ENCODE peak calls at places on chromosomes 16 and 17, in six cellular contexts. S is stomach, E is right lobe of liver, K is upper lobe of right lung, X is cardiac muscle cell, G is K562. I is an unnamed sample. For H3K4me1, the result is how much of the 10 kb centered on the place peaks cover.

GRCh38 chr17:63516910-63517824 is 6.0 kb upstream of the KCNH6 start:
- DNase-seq in E (no peak), K (no peak), G (no peak), S (no peak), X (no peak), I (no peak)

GRCh38 chr17:30576326-30576861 is 99.2 kb downstream of the GOSR1 start:
- DNase-seq in K (peak), G (no peak), E (no peak), S (no peak), X (no peak), I (no peak)

GRCh38 chr16:80981103-80981502 is 25.6 kb downstream of the CMC2 start:
- DNase-seq in X (no peak), S (no peak), K (no peak), E (no peak), G (no peak), I (no peak)

GRCh38 chr17:34390649-34391048 is 27.6 kb upstream of the CCL1 start:
- DNase-seq in X (no peak), G (no peak), K (no peak), S (no peak), E (no peak), I (no peak)

GRCh38 chr16:80288616-80289015 is 252.2 kb upstream of the DYNLRB2 start:
- DNase-seq in S (no peak), G (no peak), E (no peak), K (no peak), X (no peak), I (no peak)

GRCh38 chr16:15950167-15950854 is 895 bp downstream of the ABCC1 start:
- DNase-seq in G (peak), E (no peak), X (peak), K (no peak), S (peak), I (no peak)

GRCh38 chr16:57384248-57385070 is 12.2 kb downstream of the CX3CL1 start:
- DNase-seq in X (no peak), S (no peak), E (no peak), K (no peak), G (no peak), I (no peak)

GRCh38 chr16:75236232-75236631 is 15.2 kb downstream of the BCAR1 start:
- DNase-seq in S (no peak), E (no peak), G (no peak), K (peak), X (no peak), I (no peak)

GRCh38 chr17:35731239-35731931 is at the start of gene RASL10B:
- DNase-seq in S (peak), E (no peak), K (peak), X (peak), G (peak), I (peak)

GRCh38 chr17:50292465-50292864 is 18.2 kb downstream of the TMEM92 start:
- DNase-seq in K (no peak), S (no peak), G (no peak), X (no peak), E (no peak), I (no peak)

GRCh38 chr16:57276596-57276995 is 7.9 kb downstream of the PLLP start:
- DNase-seq in K (no peak), S (no peak), X (no peak), E (no peak), G (no peak), I (no peak)

GRCh38 chr17:40072481-40073346 is 9.9 kb downstream of the THRA start:
- DNase-seq in G (peak), E (no peak), X (peak), K (no peak), S (peak), I (no peak)

GRCh38 chr16:59683709-59684108 is 949.6 kb upstream of the GOT2 start:
- DNase-seq in K (no peak), E (no peak), X (no peak), G (no peak), S (no peak), I (no peak)

GRCh38 chr17:59893617-59894100 is 738 bp downstream of the RPS6KB1 start:
- DNase-seq in E (no peak), K (no peak), S (no peak), X (peak), G (peak), I (no peak)

GRCh38 chr16:87131061-87131995 is 185.9 kb downstream of the C16orf95 start:
- DNase-seq in G (no peak), S (no peak), X (no peak), E (no peak), K (peak), I (no peak)

GRCh38 chr16:69031877-69032301 is 73.6 kb upstream of the HAS3 start:
- DNase-seq in S (peak), G (no peak), X (no peak), E (peak), K (no peak), I (no peak)

GRCh38 chr17:28760987-28761562 is 17.3 kb downstream of the TRAF4 start:
- DNase-seq in S (peak), E (peak), G (no peak), K (peak), X (no peak), I (peak)

GRCh38 chr17:38752930-38753506 is 477 bp downstream of the PSMB3 start:
- DNase-seq in K (no peak), X (no peak), S (no peak), E (no peak), G (no peak), I (peak)

GRCh38 chr16:85220125-85220839 is 108.0 kb upstream of the CIBAR2 start:
- DNase-seq in K (peak), S (peak), G (no peak), X (no peak), E (peak), I (peak)

GRCh38 chr17:43813386-43813785 is 19.6 kb downstream of the MPP3 start:
- DNase-seq in S (no peak), X (no peak), E (no peak), K (no peak), G (no peak), I (no peak)

GRCh38 chr16:54363760-54364159 is 77.2 kb upstream of the IRX3 start:
- DNase-seq in S (no peak), E (no peak), K (no peak), G (no peak), X (no peak), I (no peak)

GRCh38 chr16:78237856-78238255 is 138.4 kb downstream of the WWOX start:
- DNase-seq in S (no peak), G (no peak), K (no peak), X (no peak), E (no peak), I (no peak)

GRCh38 chr17:27473748-27474609 is 17.7 kb downstream of the KSR1 start:
- DNase-seq in G (peak), E (no peak), K (peak), X (peak), S (peak), I (peak)

GRCh38 chr17:71127416-71127815 is 958.1 kb downstream of the KCNJ2 start:
- DNase-seq in E (no peak), X (no peak), S (no peak), K (no peak), G (no peak), I (no peak)

GRCh38 chr17:73705594-73705993 is 61.3 kb upstream of the SDK2 start:
- DNase-seq in X (no peak), K (no peak), G (no peak), E (no peak), S (no peak), I (no peak)

DNA sequence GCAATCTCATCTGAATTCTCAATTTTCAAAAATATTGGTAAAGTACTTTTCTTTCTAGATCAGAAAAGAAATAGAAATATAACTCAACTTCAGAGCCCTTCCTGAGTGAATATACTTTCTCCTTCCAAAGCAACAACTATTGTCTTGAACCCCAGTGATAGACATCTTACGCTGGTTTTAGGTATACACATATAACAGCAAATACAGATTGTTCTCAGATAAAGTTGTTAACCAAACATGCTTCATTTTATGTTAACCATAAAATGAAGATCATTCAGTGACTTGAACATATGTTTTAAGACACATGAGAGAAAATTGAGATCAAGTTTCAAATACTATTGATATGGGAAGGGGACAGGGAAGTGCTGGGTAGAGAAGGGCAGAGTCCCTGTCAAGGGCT is 53.7 kb upstream of the C17orf78 start:
- DNase-seq in K (no peak), E (no peak), X (no peak), G (no peak), S (no peak), I (no peak)
- TF ChIP-seq CTCF in K (no peak), E (no peak), X (no peak), G (no peak), S (no peak), I (no peak)

DNA sequence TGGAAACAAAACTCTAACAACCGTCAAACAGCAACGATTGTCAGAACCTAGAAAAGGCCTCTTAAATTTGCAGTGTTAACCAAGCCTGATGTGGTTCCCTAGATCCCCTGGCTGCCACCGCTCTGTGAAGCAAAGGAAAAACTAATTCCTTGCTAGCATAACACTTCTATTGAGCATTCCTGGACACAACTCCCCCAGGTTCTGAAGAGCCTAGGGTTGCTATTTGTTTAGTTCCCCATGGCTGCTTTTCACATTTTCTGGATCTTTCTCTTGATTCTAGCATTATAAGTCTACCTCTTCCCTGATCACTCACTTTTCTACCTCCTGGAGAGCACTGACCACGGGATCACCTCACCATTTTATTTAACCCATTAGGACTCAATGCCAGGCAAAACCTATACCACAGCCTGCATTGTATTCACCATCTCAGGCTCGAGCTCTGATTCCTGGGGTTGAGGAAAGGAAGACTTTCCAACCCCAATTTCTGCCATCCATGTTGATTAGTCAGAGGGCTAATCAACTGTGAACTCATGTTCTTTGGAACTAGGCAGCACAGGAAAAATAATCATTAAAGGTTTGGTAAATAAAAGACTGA is 692 bp upstream of the KCNJ16 start:
- DNase-seq in E (no peak), G (no peak), S (no peak), X (no peak), K (no peak), I (no peak)
- H3K27ac ChIP-seq in E (no peak), G (no peak), S (peak), X (no peak), K (no peak), I (no peak)

DNA sequence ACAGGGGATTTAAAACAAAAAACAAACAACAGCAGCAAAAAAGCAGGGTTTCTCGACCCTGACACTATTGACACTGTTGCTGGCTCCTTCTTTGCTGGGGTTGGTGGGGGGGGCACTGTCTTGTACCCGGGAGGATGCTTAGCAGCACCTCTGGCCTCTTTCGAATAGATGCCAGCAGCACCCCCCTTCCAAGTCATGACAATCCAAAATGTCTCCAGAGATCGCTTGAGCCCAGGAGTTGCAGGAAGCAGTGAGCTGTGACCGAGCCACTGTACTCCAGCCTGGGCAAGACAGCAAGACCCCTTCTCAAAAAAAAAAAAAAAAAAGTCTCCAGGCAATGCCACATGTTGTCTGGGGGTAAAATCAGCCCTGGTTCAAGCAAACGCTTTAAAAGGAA is 20.3 kb downstream of the SERPINF1 start:
- DNase-seq in X (no peak), S (no peak), K (no peak), G (no peak), E (no peak), I (peak)
- H3K4me1 ChIP-seq in X (under half), S (half or more), K (half or more), G (under half), E (under half), I (half or more)

GRCh38 chr17:81523139-81524062 is 4.8 kb upstream of the FSCN2 start:
- DNase-seq in S (peak), G (peak), K (no peak), X (peak), E (no peak), I (peak)
- TF ChIP-seq CTCF in S (no peak), G (peak), K (peak), X (peak), E (no peak), I (no peak)

DNA sequence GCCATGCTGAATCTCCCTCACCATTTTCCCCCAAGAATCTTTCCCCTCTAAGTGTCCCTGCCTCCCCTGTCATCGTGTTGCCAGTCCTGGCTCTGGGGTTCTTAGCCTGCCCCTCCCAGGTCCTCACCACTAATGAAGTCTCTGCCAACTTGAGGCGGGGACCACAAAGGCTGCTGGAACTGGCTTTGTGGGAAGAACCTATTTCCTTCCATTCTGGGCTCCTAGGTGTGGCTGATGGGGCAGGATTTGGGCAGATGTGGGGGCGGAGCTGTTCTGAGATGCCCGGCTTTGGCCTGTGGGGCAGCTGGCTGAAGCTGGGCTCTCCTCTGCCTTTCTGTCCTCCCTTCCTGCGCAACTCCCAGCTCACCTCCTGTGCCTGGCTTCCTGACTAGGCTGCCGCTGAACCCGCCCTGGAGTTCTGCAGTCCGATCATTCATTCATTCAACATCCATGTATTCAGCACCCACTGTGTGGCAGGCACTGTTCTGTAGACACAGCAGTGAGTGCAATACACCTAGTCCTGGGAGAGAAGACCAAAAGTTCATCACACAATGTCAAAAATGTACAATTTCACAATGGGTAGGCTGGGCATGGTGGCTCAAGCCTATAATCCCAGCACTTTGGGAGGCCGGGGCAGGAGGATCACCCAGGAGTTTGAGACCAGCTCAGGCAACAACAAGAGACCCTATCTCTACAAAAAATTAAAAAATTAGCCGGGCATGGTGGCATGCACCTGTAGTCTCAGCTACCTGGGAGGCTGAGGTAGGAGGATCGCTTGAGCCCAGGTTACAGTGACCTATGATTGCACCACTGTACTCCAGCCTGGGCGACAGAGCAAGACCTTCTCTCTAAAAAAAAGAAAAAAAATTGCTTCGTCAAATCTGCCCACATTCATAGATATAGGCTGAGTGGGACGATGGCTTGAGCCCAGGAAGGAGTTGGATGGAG is 1.9 kb upstream of the SNN start:
- DNase-seq in S (no peak), K (no peak), E (no peak), X (no peak), G (no peak), I (no peak)
- H3K27ac ChIP-seq in S (no peak), K (no peak), E (no peak), X (no peak), G (no peak), I (no peak)

DNA sequence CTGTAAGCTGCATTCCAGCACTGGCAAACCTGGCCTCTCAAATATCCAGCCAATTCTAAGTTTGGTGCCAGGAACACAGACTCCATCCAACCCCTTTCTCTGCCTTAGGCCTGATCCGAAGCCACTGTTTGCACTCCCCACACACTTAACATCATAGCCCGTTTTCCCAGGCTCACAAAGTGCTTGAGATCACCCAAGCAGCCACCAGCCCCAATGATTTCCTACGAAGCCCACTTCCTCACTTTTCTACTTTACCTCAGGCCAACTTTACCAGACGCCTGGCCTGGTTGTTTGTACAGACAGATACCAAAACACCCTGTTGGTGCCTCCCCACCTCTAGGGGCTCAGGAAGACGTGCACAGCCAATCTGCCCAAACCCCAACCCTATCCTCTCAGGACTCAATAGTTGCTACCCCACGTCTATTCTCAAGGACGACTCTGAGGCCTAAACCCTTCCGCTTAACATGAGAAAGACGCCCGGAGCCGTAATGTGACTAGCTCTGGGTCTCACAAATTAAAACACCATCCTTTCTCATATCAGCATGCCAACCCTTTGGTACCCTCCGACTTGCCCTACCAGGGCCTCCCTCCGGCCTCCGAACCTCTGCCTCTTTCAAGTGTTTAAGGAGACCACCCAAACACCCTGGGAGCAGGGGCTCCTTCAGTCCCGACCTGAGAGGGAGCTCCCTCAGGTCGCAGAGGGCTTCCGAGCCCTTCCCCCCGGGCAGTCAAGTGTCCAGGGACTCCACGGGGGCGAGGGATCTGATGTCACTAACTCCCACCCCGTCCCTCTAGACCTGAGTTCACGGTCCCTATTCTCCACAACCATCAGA is 3.4 kb upstream of the PER1 start:
- DNase-seq in G (no peak), X (peak), E (no peak), K (no peak), S (peak), I (peak)
- H3K4me1 ChIP-seq in G (under half), X (under half), E (under half), K (under half), S (half or more), I (half or more)

I was measured in lower lobe of right lung.